ENCODE peak calls at places on chromosomes 4 and X, in five cellular contexts. X is tibial artery; Z is central memory CD4-positive, alpha-beta T cell; S is SK-MEL-5; F is mucosa of descending colon. B is an unnamed sample.

GRCh38 chr4:51865717-51866116 is 22.8 kb downstream of the DCUN1D4 start:
- DNase-seq in X (no peak), Z (no peak), S (no peak), F (no peak), B (no peak)

GRCh38 chr4:76373919-76374552 is 46.9 kb downstream of the CCDC158 start:
- DNase-seq in X (no peak), Z (no peak), S (no peak), F (no peak), B (no peak)

GRCh38 chr4:2289311-2289954 is 27.5 kb upstream of the MXD4 start:
- DNase-seq in X (no peak), Z (no peak), S (no peak), F (no peak), B (no peak)

GRCh38 chrX:41475166-41475565 is 28.0 kb downstream of the NYX start:
- DNase-seq in X (no peak), Z (no peak), S (peak; percentile 36), F (no peak), B (no peak)

GRCh38 chr4:96483308-96484030 is 643.6 kb downstream of the PDHA2 start:
- DNase-seq in X (no peak), Z (no peak), S (no peak), F (no peak), B (no peak)

GRCh38 chrX:129593137-129593536 is 53.1 kb downstream of the OCRL start:
- DNase-seq in X (no peak), Z (no peak), S (no peak), F (no peak), B (no peak)

GRCh38 chr4:146032234-146032860 is 93.7 kb upstream of the ZNF827 start:
- DNase-seq in X (no peak), Z (no peak), S (no peak), F (peak; percentile 43), B (no peak)

GRCh38 chrX:81174286-81174685 is 27.4 kb downstream of the HMGN5 start:
- DNase-seq in X (no peak), Z (no peak), S (peak; percentile 51), F (no peak), B (no peak)

GRCh38 chrX:22634081-22634480 is 361.4 kb downstream of the CBLL2 start:
- DNase-seq in X (no peak), Z (no peak), S (peak; percentile 43), F (no peak), B (no peak)

GRCh38 chr4:112145326-112145819 is at the start of gene FAM241A:
- DNase-seq in X (peak; percentile 88), Z (peak; percentile 84), S (peak; percentile 73), F (peak; percentile 94), B (peak; percentile 87)

GRCh38 chrX:107025538-107025937 is 25.5 kb upstream of the MORC4 start:
- DNase-seq in X (no peak), Z (peak; percentile 1), S (peak; percentile 56), F (no peak), B (no peak)

GRCh38 chr4:48937033-48937432 is 30.5 kb upstream of the OCIAD2 start:
- DNase-seq in X (no peak), Z (no peak), S (no peak), F (no peak), B (no peak)

GRCh38 chr4:5795580-5795979 is 84.6 kb downstream of the EVC start:
- DNase-seq in X (no peak), Z (no peak), S (no peak), F (no peak), B (no peak)

GRCh38 chr4:2932561-2932950 is 30.6 kb downstream of the NOP14 start:
- DNase-seq in X (peak; percentile 19), Z (no peak), S (no peak), F (peak; percentile 38), B (no peak)

GRCh38 chr4:3598695-3599227 is 66.5 kb upstream of the LRPAP1 start:
- DNase-seq in X (no peak), Z (no peak), S (no peak), F (no peak), B (no peak)

B was measured in CD4-positive, CD25-positive, alpha-beta regulatory T cell.